ENCODE peak calls at places on chromosomes 1 and 21, in five cellular contexts. Q is H9; F is lower lobe of right lung; K is effector memory CD4-positive, alpha-beta T cell; O is ovary. C is an unnamed sample.

GRCh38 chr1:91123319-91123718 is 101.5 kb upstream of the ZNF644 start:
- DNase-seq in Q (no peak), F (no peak), K (no peak), O (no peak), C (no peak)

GRCh38 chr1:180881806-180882509 is 30.7 kb upstream of the KIAA1614 start:
- DNase-seq in Q (no peak), F (no peak), K (no peak), O (no peak), C (no peak)

GRCh38 chr1:110107867-110108469 is 4.3 kb upstream of the UBL4B start:
- DNase-seq in Q (no peak), F (no peak), K (no peak), O (no peak), C (no peak)

GRCh38 chr1:116373451-116374339 is 651 bp downstream of the ATP1A1 start:
- DNase-seq in Q (peak), F (peak), K (peak), O (peak), C (peak)

GRCh38 chr1:173411835-173412742 is 65.0 kb upstream of the PRDX6 start:
- DNase-seq in Q (no peak), F (no peak), K (no peak), O (peak), C (no peak)

GRCh38 chr1:214414691-214415090 is 133.7 kb downstream of the SMYD2 start:
- DNase-seq in Q (no peak), F (no peak), K (no peak), O (no peak), C (no peak)

GRCh38 chr1:118945460-118945859 is 42.7 kb downstream of the TBX15 start:
- DNase-seq in Q (no peak), F (no peak), K (no peak), O (no peak), C (no peak)

GRCh38 chr1:239058190-239058589 is 328.2 kb upstream of the CHRM3 start:
- DNase-seq in Q (no peak), F (no peak), K (no peak), O (no peak), C (no peak)

GRCh38 chr1:108830119-108831008 is 26.5 kb downstream of the AKNAD1 start:
- DNase-seq in Q (no peak), F (peak), K (no peak), O (no peak), C (no peak)

GRCh38 chr1:8116892-8117262 is 90.8 kb upstream of the ERRFI1 start:
- DNase-seq in Q (no peak), F (peak), K (no peak), O (peak), C (no peak)

GRCh38 chr1:230851291-230851691 is 17.0 kb downstream of the C1orf198 start:
- DNase-seq in Q (peak), F (no peak), K (no peak), O (no peak), C (no peak)
- H3K27ac ChIP-seq in Q (no peak), F (peak), K (no peak), O (no peak), C (no peak)

DNA sequence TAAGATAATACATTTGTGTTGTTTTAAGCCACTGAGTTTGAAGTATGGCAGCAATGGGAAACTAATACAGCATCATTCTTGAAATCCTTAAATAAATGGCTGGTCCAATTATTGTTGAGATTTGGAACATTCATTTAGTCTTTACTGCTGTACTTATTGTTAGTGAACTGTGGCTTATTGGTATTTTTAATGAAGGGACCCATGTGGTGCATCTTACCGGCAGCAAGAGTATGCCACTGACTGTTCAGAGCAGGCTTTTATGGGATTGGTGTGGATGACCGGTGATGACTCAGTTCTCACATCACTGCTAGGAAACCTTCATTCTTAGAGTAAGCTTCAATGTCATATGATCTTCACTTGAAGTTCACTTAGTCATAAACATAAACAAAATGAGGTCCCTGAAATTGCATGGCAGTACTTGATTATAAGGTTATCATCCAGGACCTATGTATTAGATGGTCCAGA is 31.5 kb downstream of the PRKAA2 start:
- DNase-seq in Q (no peak), F (no peak), K (no peak), O (no peak), C (no peak)
- H3K27ac ChIP-seq in Q (no peak), F (no peak), K (no peak), O (no peak), C (no peak)

GRCh38 chr1:151312439-151313225 is 14.6 kb downstream of the PI4KB start:
- DNase-seq in Q (no peak), F (no peak), K (no peak), O (no peak), C (no peak)
- H3K27ac ChIP-seq in Q (no peak), F (no peak), K (peak), O (peak), C (no peak)

DNA sequence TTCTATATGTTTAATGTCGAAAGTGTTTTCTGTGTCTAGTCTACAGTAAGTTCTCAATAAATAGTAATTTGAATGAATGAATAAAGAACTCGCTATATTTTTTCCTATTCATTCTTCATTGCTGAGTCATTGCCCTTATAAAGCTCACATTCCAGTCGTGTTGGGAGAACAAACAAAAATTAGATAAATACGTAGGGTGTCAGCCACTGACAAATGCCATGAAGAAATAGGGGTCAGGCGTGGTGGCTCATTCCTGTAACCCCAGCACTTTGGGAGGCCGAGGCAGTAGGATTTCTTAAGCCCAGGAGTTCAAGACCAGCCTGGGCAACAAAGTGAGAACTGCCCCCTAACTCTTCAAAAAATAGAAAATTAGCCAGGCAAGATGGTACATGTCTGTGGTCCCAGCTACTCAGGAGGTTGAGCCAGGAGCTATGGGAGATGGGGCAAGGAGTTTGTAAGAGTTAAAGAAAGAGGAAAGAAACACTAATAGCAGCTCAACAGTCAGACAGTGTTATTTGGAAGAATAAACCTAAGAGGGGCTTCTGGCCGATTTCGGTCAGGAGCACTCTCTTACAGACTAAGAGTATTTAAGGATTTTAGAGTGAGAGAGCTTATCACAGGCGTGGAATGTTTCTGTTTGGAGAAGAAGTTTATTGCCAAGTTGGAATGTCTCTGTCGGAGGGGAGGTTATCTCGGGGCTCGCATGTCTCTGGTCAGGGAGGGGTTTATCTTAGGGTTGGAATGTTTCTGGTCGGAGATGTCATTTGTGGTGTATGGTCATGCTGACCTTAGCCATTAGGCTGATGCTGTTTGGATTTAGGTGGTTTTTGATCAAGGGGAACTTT is 1.8 kb upstream of the CHML start:
- DNase-seq in Q (no peak), F (no peak), K (no peak), O (no peak), C (no peak)
- H3K27ac ChIP-seq in Q (no peak), F (no peak), K (no peak), O (no peak), C (no peak)

GRCh38 chr21:42162831-42163510 is 56.0 kb upstream of the ABCG1 start:
- DNase-seq in Q (no peak), F (no peak), K (no peak), O (no peak), C (no peak)
- H3K27ac ChIP-seq in Q (no peak), F (no peak), K (no peak), O (no peak), C (no peak)

GRCh38 chr1:45400049-45400448 is 59.8 kb upstream of the MUTYH start:
- DNase-seq in Q (peak), F (no peak), K (no peak), O (no peak), C (no peak)

GRCh38 chr1:45394342-45394741 is 54.1 kb upstream of the MUTYH start:
- DNase-seq in Q (no peak), F (no peak), K (no peak), O (no peak), C (peak)

GRCh38 chr1:45395051-45395450 is 54.8 kb upstream of the MUTYH start:
- DNase-seq in Q (no peak), F (no peak), K (no peak), O (no peak), C (no peak)

GRCh38 chr1:45395582-45395981 is 55.3 kb upstream of the MUTYH start:
- DNase-seq in Q (no peak), F (no peak), K (no peak), O (no peak), C (no peak)

GRCh38 chr1:45397285-45397684 is 57.0 kb upstream of the MUTYH start:
- DNase-seq in Q (no peak), F (no peak), K (no peak), O (no peak), C (no peak)
- H3K27ac ChIP-seq in Q (no peak), F (no peak), K (no peak), O (no peak), C (no peak)

GRCh38 chr1:32111789-32112188 is 3.9 kb downstream of the KPNA6 start:
- DNase-seq in Q (no peak), F (no peak), K (no peak), O (no peak), C (no peak)

GRCh38 chr1:32116531-32116930 is 8.7 kb downstream of the KPNA6 start:
- DNase-seq in Q (no peak), F (no peak), K (no peak), O (no peak), C (peak)

GRCh38 chr1:32114420-32114819 is 6.6 kb downstream of the KPNA6 start:
- DNase-seq in Q (no peak), F (no peak), K (no peak), O (no peak), C (no peak)

GRCh38 chr1:32112800-32113375 is 5.0 kb downstream of the KPNA6 start:
- DNase-seq in Q (no peak), F (no peak), K (no peak), O (no peak), C (no peak)

GRCh38 chr1:32115496-32115895 is 7.6 kb downstream of the KPNA6 start:
- DNase-seq in Q (no peak), F (no peak), K (no peak), O (no peak), C (no peak)
- H3K27ac ChIP-seq in Q (no peak), F (no peak), K (no peak), O (no peak), C (no peak)

C was measured in HL-60.